ENCODE peak calls at places on chromosome 10, in five cellular contexts. One of them, this sample, is unnamed.

GRCh38 chr10:51010977-51011376 is 63.3 kb upstream of the PRKG1 start:
- DNase-seq in stimulated activated CD4-positive, alpha-beta T cell treated with anti-CD3 and anti-CD28 coated beads, Interleukin-1b, Interleukin-23, amount 100 ng/mL, for 4 hours: no peak
- DNase-seq in pancreas: peak
- DNase-seq in kidney: no peak
- DNase-seq in activated CD8-positive, alpha-beta memory T cell treated with anti-CD3 and anti-CD28 coated beads for 48 hours: no peak
- DNase-seq in this sample: peak

GRCh38 chr10:96971324-96971723 is 139.2 kb downstream of the LCOR start:
- DNase-seq in pancreas: no peak
- DNase-seq in stimulated activated CD4-positive, alpha-beta T cell treated with anti-CD3 and anti-CD28 coated beads, Interleukin-1b, Interleukin-23, amount 100 ng/mL, for 4 hours: no peak
- DNase-seq in activated CD8-positive, alpha-beta memory T cell treated with anti-CD3 and anti-CD28 coated beads for 48 hours: no peak
- DNase-seq in kidney: no peak
- DNase-seq in this sample: no peak

GRCh38 chr10:133441780-133442179 is 12.0 kb upstream of the SCART1 start:
- DNase-seq in activated CD8-positive, alpha-beta memory T cell treated with anti-CD3 and anti-CD28 coated beads for 48 hours: no peak
- DNase-seq in kidney: peak
- DNase-seq in pancreas: peak
- DNase-seq in stimulated activated CD4-positive, alpha-beta T cell treated with anti-CD3 and anti-CD28 coated beads, Interleukin-1b, Interleukin-23, amount 100 ng/mL, for 4 hours: no peak
- DNase-seq in this sample: no peak

GRCh38 chr10:31961264-31961663 is 32.6 kb upstream of the ARHGAP12 start:
- DNase-seq in kidney: no peak
- DNase-seq in pancreas: no peak
- DNase-seq in activated CD8-positive, alpha-beta memory T cell treated with anti-CD3 and anti-CD28 coated beads for 48 hours: no peak
- DNase-seq in stimulated activated CD4-positive, alpha-beta T cell treated with anti-CD3 and anti-CD28 coated beads, Interleukin-1b, Interleukin-23, amount 100 ng/mL, for 4 hours: no peak
- DNase-seq in this sample: no peak

GRCh38 chr10:114544045-114544659 is 113.9 kb downstream of the ABLIM1 start:
- DNase-seq in pancreas: no peak
- DNase-seq in activated CD8-positive, alpha-beta memory T cell treated with anti-CD3 and anti-CD28 coated beads for 48 hours: no peak
- DNase-seq in stimulated activated CD4-positive, alpha-beta T cell treated with anti-CD3 and anti-CD28 coated beads, Interleukin-1b, Interleukin-23, amount 100 ng/mL, for 4 hours: peak
- DNase-seq in kidney: peak
- DNase-seq in this sample: no peak

GRCh38 chr10:14553434-14553833 is 221.3 kb downstream of the FAM107B start:
- DNase-seq in activated CD8-positive, alpha-beta memory T cell treated with anti-CD3 and anti-CD28 coated beads for 48 hours: no peak
- DNase-seq in pancreas: no peak
- DNase-seq in kidney: no peak
- DNase-seq in stimulated activated CD4-positive, alpha-beta T cell treated with anti-CD3 and anti-CD28 coated beads, Interleukin-1b, Interleukin-23, amount 100 ng/mL, for 4 hours: no peak
- DNase-seq in this sample: no peak

GRCh38 chr10:92839191-92840085 is 8.9 kb upstream of the EXOC6 start:
- DNase-seq in kidney: peak
- DNase-seq in activated CD8-positive, alpha-beta memory T cell treated with anti-CD3 and anti-CD28 coated beads for 48 hours: peak
- DNase-seq in stimulated activated CD4-positive, alpha-beta T cell treated with anti-CD3 and anti-CD28 coated beads, Interleukin-1b, Interleukin-23, amount 100 ng/mL, for 4 hours: peak
- DNase-seq in pancreas: peak
- DNase-seq in this sample: peak

GRCh38 chr10:101777085-101777856 is 1.4 kb upstream of the FGF8 start:
- DNase-seq in kidney: peak
- DNase-seq in pancreas: no peak
- DNase-seq in activated CD8-positive, alpha-beta memory T cell treated with anti-CD3 and anti-CD28 coated beads for 48 hours: no peak
- DNase-seq in stimulated activated CD4-positive, alpha-beta T cell treated with anti-CD3 and anti-CD28 coated beads, Interleukin-1b, Interleukin-23, amount 100 ng/mL, for 4 hours: no peak
- DNase-seq in this sample: no peak

GRCh38 chr10:43998021-43998809 is 349.5 kb upstream of the ZNF32 start:
- DNase-seq in activated CD8-positive, alpha-beta memory T cell treated with anti-CD3 and anti-CD28 coated beads for 48 hours: no peak
- DNase-seq in kidney: no peak
- DNase-seq in stimulated activated CD4-positive, alpha-beta T cell treated with anti-CD3 and anti-CD28 coated beads, Interleukin-1b, Interleukin-23, amount 100 ng/mL, for 4 hours: no peak
- DNase-seq in pancreas: no peak
- DNase-seq in this sample: peak

GRCh38 chr10:77006836-77007511 is 630.6 kb downstream of the KCNMA1 start:
- DNase-seq in pancreas: no peak
- DNase-seq in activated CD8-positive, alpha-beta memory T cell treated with anti-CD3 and anti-CD28 coated beads for 48 hours: no peak
- DNase-seq in kidney: no peak
- DNase-seq in stimulated activated CD4-positive, alpha-beta T cell treated with anti-CD3 and anti-CD28 coated beads, Interleukin-1b, Interleukin-23, amount 100 ng/mL, for 4 hours: no peak
- DNase-seq in this sample: no peak

GRCh38 chr10:58867683-58868082 is 308.8 kb upstream of the PHYHIPL start:
- DNase-seq in pancreas: no peak
- DNase-seq in stimulated activated CD4-positive, alpha-beta T cell treated with anti-CD3 and anti-CD28 coated beads, Interleukin-1b, Interleukin-23, amount 100 ng/mL, for 4 hours: no peak
- DNase-seq in activated CD8-positive, alpha-beta memory T cell treated with anti-CD3 and anti-CD28 coated beads for 48 hours: no peak
- DNase-seq in kidney: no peak
- DNase-seq in this sample: no peak

GRCh38 chr10:6123467-6124042 is 34.7 kb downstream of the RBM17 start:
- DNase-seq in stimulated activated CD4-positive, alpha-beta T cell treated with anti-CD3 and anti-CD28 coated beads, Interleukin-1b, Interleukin-23, amount 100 ng/mL, for 4 hours: no peak
- DNase-seq in pancreas: no peak
- DNase-seq in activated CD8-positive, alpha-beta memory T cell treated with anti-CD3 and anti-CD28 coated beads for 48 hours: no peak
- DNase-seq in kidney: no peak
- DNase-seq in this sample: no peak

GRCh38 chr10:77888356-77888703 is 38.2 kb downstream of the DLG5 start:
- DNase-seq in kidney: no peak
- DNase-seq in pancreas: no peak
- DNase-seq in activated CD8-positive, alpha-beta memory T cell treated with anti-CD3 and anti-CD28 coated beads for 48 hours: no peak
- DNase-seq in stimulated activated CD4-positive, alpha-beta T cell treated with anti-CD3 and anti-CD28 coated beads, Interleukin-1b, Interleukin-23, amount 100 ng/mL, for 4 hours: no peak
- DNase-seq in this sample: no peak

GRCh38 chr10:122878799-122879338 is 512 bp downstream of the FAM24B start:
- DNase-seq in kidney: no peak
- DNase-seq in activated CD8-positive, alpha-beta memory T cell treated with anti-CD3 and anti-CD28 coated beads for 48 hours: no peak
- DNase-seq in stimulated activated CD4-positive, alpha-beta T cell treated with anti-CD3 and anti-CD28 coated beads, Interleukin-1b, Interleukin-23, amount 100 ng/mL, for 4 hours: no peak
- DNase-seq in pancreas: peak
- DNase-seq in this sample: no peak

GRCh38 chr10:14674376-14675050 is 100.2 kb downstream of the FAM107B start:
- DNase-seq in stimulated activated CD4-positive, alpha-beta T cell treated with anti-CD3 and anti-CD28 coated beads, Interleukin-1b, Interleukin-23, amount 100 ng/mL, for 4 hours: no peak
- DNase-seq in kidney: no peak
- DNase-seq in pancreas: peak
- DNase-seq in activated CD8-positive, alpha-beta memory T cell treated with anti-CD3 and anti-CD28 coated beads for 48 hours: no peak
- DNase-seq in this sample: no peak

GRCh38 chr10:25382029-25382810 is 207.4 kb downstream of the GPR158 start:
- DNase-seq in kidney: no peak
- DNase-seq in activated CD8-positive, alpha-beta memory T cell treated with anti-CD3 and anti-CD28 coated beads for 48 hours: no peak
- DNase-seq in stimulated activated CD4-positive, alpha-beta T cell treated with anti-CD3 and anti-CD28 coated beads, Interleukin-1b, Interleukin-23, amount 100 ng/mL, for 4 hours: no peak
- DNase-seq in pancreas: no peak
- DNase-seq in this sample: no peak

GRCh38 chr10:34743804-34744203 is 71.3 kb downstream of the PARD3 start:
- DNase-seq in pancreas: no peak
- DNase-seq in activated CD8-positive, alpha-beta memory T cell treated with anti-CD3 and anti-CD28 coated beads for 48 hours: no peak
- DNase-seq in stimulated activated CD4-positive, alpha-beta T cell treated with anti-CD3 and anti-CD28 coated beads, Interleukin-1b, Interleukin-23, amount 100 ng/mL, for 4 hours: no peak
- DNase-seq in kidney: no peak
- DNase-seq in this sample: no peak

GRCh38 chr10:93220315-93221170 is 146.8 kb downstream of the CYP26A1 start:
- DNase-seq in stimulated activated CD4-positive, alpha-beta T cell treated with anti-CD3 and anti-CD28 coated beads, Interleukin-1b, Interleukin-23, amount 100 ng/mL, for 4 hours: no peak
- DNase-seq in pancreas: no peak
- DNase-seq in kidney: no peak
- DNase-seq in activated CD8-positive, alpha-beta memory T cell treated with anti-CD3 and anti-CD28 coated beads for 48 hours: no peak
- DNase-seq in this sample: no peak

GRCh38 chr10:85464336-85464735 is 902.3 kb downstream of the GRID1 start:
- DNase-seq in pancreas: no peak
- DNase-seq in kidney: no peak
- DNase-seq in activated CD8-positive, alpha-beta memory T cell treated with anti-CD3 and anti-CD28 coated beads for 48 hours: no peak
- DNase-seq in stimulated activated CD4-positive, alpha-beta T cell treated with anti-CD3 and anti-CD28 coated beads, Interleukin-1b, Interleukin-23, amount 100 ng/mL, for 4 hours: no peak
- DNase-seq in this sample: no peak

GRCh38 chr10:92419740-92420553 is 129.0 kb downstream of the MARCHF5 start:
- DNase-seq in pancreas: peak
- DNase-seq in activated CD8-positive, alpha-beta memory T cell treated with anti-CD3 and anti-CD28 coated beads for 48 hours: no peak
- DNase-seq in kidney: peak
- DNase-seq in stimulated activated CD4-positive, alpha-beta T cell treated with anti-CD3 and anti-CD28 coated beads, Interleukin-1b, Interleukin-23, amount 100 ng/mL, for 4 hours: no peak
- DNase-seq in this sample: no peak

This sample was measured in dermis microvascular lymphatic vessel endothelial cell.